ENCODE peak calls at places on chromosomes 2 and 18, in five cellular contexts. N, T, Z, D and Q are unnamed samples.

GRCh38 chr18:323253-323622 is 55.4 kb upstream of the THOC1 start:
- DNase-seq in N (no peak), T (no peak), D (peak), Z (no peak), Q (no peak)

GRCh38 chr2:201918981-201919380 is 112.6 kb downstream of the CDK15 start:
- DNase-seq in D (no peak), T (no peak), N (no peak), Z (no peak), Q (no peak)

GRCh38 chr18:28136071-28136470 is 40.9 kb downstream of the CDH2 start:
- DNase-seq in D (no peak), Z (no peak), N (no peak), T (no peak), Q (no peak)

GRCh38 chr2:72236445-72237067 is 88.9 kb upstream of the CYP26B1 start:
- DNase-seq in T (no peak), Z (no peak), N (peak), D (peak), Q (no peak)

GRCh38 chr2:232342635-232343565 is 35.7 kb upstream of the ALPP start:
- DNase-seq in T (no peak), N (no peak), D (no peak), Z (no peak), Q (no peak)

GRCh38 chr2:226306969-226307368 is 492.7 kb downstream of the IRS1 start:
- DNase-seq in N (no peak), D (no peak), Z (no peak), T (no peak), Q (no peak)

GRCh38 chr2:224145751-224146355 is 106.8 kb upstream of the SERPINE2 start:
- DNase-seq in D (peak), N (peak), T (peak), Z (no peak), Q (no peak)

GRCh38 chr18:58416704-58417683 is 211.9 kb downstream of the ALPK2 start:
- DNase-seq in Z (no peak), N (peak), D (peak), T (no peak), Q (no peak)

GRCh38 chr2:107988108-107988507 is 1.8 kb downstream of the SLC5A7 start:
- DNase-seq in N (no peak), D (no peak), T (no peak), Z (no peak), Q (no peak)

GRCh38 chr2:171999604-172000469 is at the start of gene METAP1D:
- DNase-seq in T (peak), N (peak), Z (peak), D (peak), Q (peak)

GRCh38 chr2:121214296-121214695 is 70.7 kb downstream of the TFCP2L1 start:
- DNase-seq in Z (no peak), T (no peak), N (no peak), D (no peak), Q (no peak)

GRCh38 chr2:199928226-199928625 is 17.1 kb downstream of the C2orf69 start:
- DNase-seq in D (no peak), N (no peak), T (no peak), Z (no peak), Q (no peak)

GRCh38 chr2:55148269-55148668 is 83.8 kb downstream of the CLHC1 start:
- DNase-seq in Z (no peak), T (no peak), D (peak), N (peak), Q (no peak)

GRCh38 chr18:42514522-42514921 is 559.5 kb downstream of the PIK3C3 start:
- DNase-seq in Z (no peak), D (peak), T (no peak), N (no peak), Q (no peak)

GRCh38 chr2:41101281-41101680 is 649.4 kb upstream of the SLC8A1 start:
- DNase-seq in D (no peak), T (no peak), N (no peak), Z (no peak), Q (no peak)

GRCh38 chr2:10951558-10952414 is 40.1 kb downstream of the KCNF1 start:
- DNase-seq in T (no peak), D (no peak), Z (no peak), N (no peak), Q (no peak)

GRCh38 chr2:59462418-59463197 is 1090.8 kb downstream of the BCL11A start:
- DNase-seq in Z (no peak), D (no peak), T (no peak), N (no peak), Q (no peak)

GRCh38 chr2:44688442-44689124 is 252.9 kb upstream of the SIX3 start:
- DNase-seq in T (no peak), Z (no peak), D (no peak), N (no peak), Q (no peak)

GRCh38 chr2:197973772-197974171 is 169.4 kb downstream of the PLCL1 start:
- DNase-seq in T (no peak), D (no peak), N (no peak), Z (no peak), Q (no peak)

GRCh38 chr2:223560704-223561435 is 41.3 kb downstream of the SCG2 start:
- DNase-seq in N (no peak), Z (peak), D (no peak), T (no peak), Q (no peak)

GRCh38 chr2:55961318-55961911 is 37.8 kb upstream of the EFEMP1 start:
- DNase-seq in N (peak), Z (peak), T (no peak), D (peak), Q (no peak)

GRCh38 chr2:99032786-99033185 is 96.8 kb upstream of the CRACDL start:
- DNase-seq in Z (no peak), N (no peak), T (no peak), D (no peak), Q (no peak)

GRCh38 chr2:196176142-196176738 is 4.9 kb upstream of the STK17B start:
- DNase-seq in T (no peak), N (no peak), D (no peak), Z (no peak), Q (no peak)

GRCh38 chr18:74595425-74595824 is 2.2 kb upstream of the ZNF407 start:
- DNase-seq in N (no peak), Z (no peak), D (no peak), T (no peak), Q (no peak)

GRCh38 chr2:116952254-116952653 is 862.2 kb upstream of the DDX18 start:
- DNase-seq in N (no peak), T (no peak), Z (peak), D (no peak), Q (no peak)
- TF ChIP-seq CTCF in N (no peak), T (no peak), Z (peak), D (no peak), Q (peak)

DNA sequence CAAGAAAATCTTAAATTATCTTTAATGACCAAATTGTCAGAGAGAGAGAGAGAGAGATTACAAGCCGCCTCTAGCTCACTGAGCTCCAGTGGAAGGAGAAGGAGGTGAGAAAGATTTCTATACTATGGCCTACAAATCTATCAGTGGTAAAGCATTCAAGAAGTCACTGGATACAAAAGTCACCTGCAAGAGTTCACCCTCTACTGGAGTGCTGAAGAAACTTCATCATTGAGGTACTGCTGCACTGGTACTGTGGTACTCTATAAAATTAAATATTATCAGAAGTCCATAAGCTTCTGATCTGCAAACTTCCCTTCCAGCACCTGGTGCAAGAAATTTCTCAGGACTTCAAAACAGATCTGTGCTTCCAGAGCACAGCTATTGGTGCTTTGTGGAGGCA is 48.3 kb upstream of the AGPS start:
- DNase-seq in N (no peak), T (no peak), Z (no peak), D (no peak), Q (no peak)
- TF ChIP-seq CTCF in N (no peak), T (no peak), Z (no peak), D (no peak), Q (no peak)

GRCh38 chr2:118846667-118847446 is 591 bp downstream of the EN1 start:
- DNase-seq in Z (peak), D (no peak), T (no peak), N (no peak), Q (no peak)

GRCh38 chr2:118845843-118846666 is 1.4 kb downstream of the EN1 start:
- DNase-seq in D (no peak), Z (peak), N (no peak), T (no peak), Q (no peak)

GRCh38 chr2:118844261-118845004 is 3.0 kb downstream of the EN1 start:
- DNase-seq in T (no peak), Z (peak), N (no peak), D (no peak), Q (no peak)

GRCh38 chr2:118843492-118844132 is 3.8 kb downstream of the EN1 start:
- DNase-seq in Z (peak), T (no peak), D (no peak), N (no peak), Q (no peak)

GRCh38 chr2:118845005-118845842 is 2.2 kb downstream of the EN1 start:
- DNase-seq in D (no peak), Z (peak), T (no peak), N (no peak), Q (no peak)
- TF ChIP-seq CTCF in D (no peak), Z (peak), T (no peak), N (no peak), Q (peak)

GRCh38 chr2:8628179-8628869 is 53.5 kb upstream of the ID2 start:
- DNase-seq in T (no peak), D (no peak), Z (no peak), N (no peak), Q (no peak)
- TF ChIP-seq CTCF in T (no peak), D (no peak), Z (no peak), N (no peak), Q (no peak)

GRCh38 chr2:25697559-25698341 is 24.4 kb upstream of the DTNB start:
- DNase-seq in D (peak), N (no peak), T (no peak), Z (peak), Q (no peak)

GRCh38 chr2:25692143-25692542 is 18.8 kb upstream of the DTNB start:
- DNase-seq in N (no peak), Z (no peak), T (no peak), D (peak), Q (no peak)

GRCh38 chr2:25688236-25688635 is 14.9 kb upstream of the DTNB start:
- DNase-seq in Z (no peak), T (no peak), N (no peak), D (no peak), Q (no peak)

GRCh38 chr2:25690058-25690457 is 16.7 kb upstream of the DTNB start:
- DNase-seq in Z (no peak), N (no peak), D (peak), T (no peak), Q (no peak)

GRCh38 chr2:25692737-25693445 is 19.5 kb upstream of the DTNB start:
- DNase-seq in D (no peak), Z (no peak), T (no peak), N (no peak), Q (no peak)
- TF ChIP-seq CTCF in D (no peak), Z (peak), T (no peak), N (no peak), Q (no peak)

GRCh38 chr2:160784034-160784433 is 290.4 kb upstream of the RBMS1 start:
- DNase-seq in T (no peak), D (no peak), N (no peak), Z (no peak), Q (no peak)
- TF ChIP-seq CTCF in T (no peak), D (no peak), N (no peak), Z (no peak), Q (no peak)

DNA sequence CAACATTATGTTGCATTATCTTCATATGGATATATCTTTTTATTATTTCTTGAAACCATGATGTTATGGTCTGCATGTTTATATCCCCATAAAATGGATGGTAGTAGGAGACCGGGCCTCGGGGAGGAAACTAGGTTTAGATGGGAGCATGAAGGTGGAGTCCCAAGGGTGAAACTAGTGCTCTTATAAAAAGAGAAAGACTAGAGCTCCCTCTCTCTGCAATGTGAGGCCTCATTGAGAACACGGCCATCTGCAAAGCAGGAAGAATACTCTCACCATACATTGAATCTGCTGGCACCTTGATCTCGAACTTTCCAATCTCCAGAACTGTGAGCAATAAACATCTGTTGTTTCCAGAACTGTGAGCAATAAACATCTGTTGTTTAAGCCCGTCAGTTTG is 64.0 kb downstream of the NXPH2 start:
- DNase-seq in N (no peak), D (no peak), T (no peak), Z (no peak), Q (no peak)
- TF ChIP-seq CTCF in N (peak), D (no peak), T (no peak), Z (peak), Q (no peak)

DNA sequence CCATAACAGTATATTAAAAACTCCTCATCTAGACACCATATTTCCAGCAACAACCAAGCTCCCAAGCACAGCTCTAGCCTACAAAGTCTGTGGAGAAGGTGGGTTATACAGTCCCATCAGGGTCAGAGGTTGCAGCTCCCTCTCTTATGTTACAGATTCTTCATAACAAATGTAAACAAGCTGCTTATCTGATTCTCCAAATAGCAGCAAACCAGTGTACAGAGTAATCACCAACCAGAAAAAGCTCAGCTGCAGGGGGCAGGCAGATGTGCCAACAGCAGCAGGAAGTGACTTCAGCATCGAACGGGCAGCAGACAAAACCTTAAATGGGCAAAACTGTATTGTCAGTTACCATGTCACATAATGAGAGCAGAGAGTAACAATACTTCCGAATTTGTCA is 52.9 kb upstream of the NABP1 start:
- DNase-seq in Z (no peak), T (no peak), D (peak), N (no peak), Q (no peak)
- TF ChIP-seq CTCF in Z (no peak), T (no peak), D (no peak), N (no peak), Q (no peak)

GRCh38 chr18:62403125-62403524 is 78.0 kb downstream of the TNFRSF11A start:
- DNase-seq in Z (no peak), T (no peak), D (no peak), N (no peak), Q (no peak)

GRCh38 chr18:62399781-62400308 is 74.7 kb downstream of the TNFRSF11A start:
- DNase-seq in Z (peak), D (no peak), T (no peak), N (no peak), Q (no peak)

GRCh38 chr18:62400916-62401315 is 75.8 kb downstream of the TNFRSF11A start:
- DNase-seq in N (no peak), D (no peak), T (no peak), Z (no peak), Q (no peak)

GRCh38 chr18:62404881-62405280 is 79.8 kb downstream of the TNFRSF11A start:
- DNase-seq in N (no peak), D (no peak), T (no peak), Z (no peak), Q (no peak)

GRCh38 chr18:62402342-62402948 is 77.3 kb downstream of the TNFRSF11A start:
- DNase-seq in Z (no peak), D (no peak), N (no peak), T (no peak), Q (no peak)
- TF ChIP-seq CTCF in Z (no peak), D (no peak), N (no peak), T (no peak), Q (no peak)

GRCh38 chr2:190343500-190344274 is at the start of gene INPP1:
- DNase-seq in D (peak), T (peak), N (no peak), Z (peak), Q (peak)

GRCh38 chr2:190342601-190343000 is 788 bp upstream of the INPP1 start:
- DNase-seq in Z (no peak), N (no peak), T (no peak), D (no peak), Q (no peak)

GRCh38 chr2:190340369-190340768 is 3.0 kb upstream of the INPP1 start:
- DNase-seq in N (no peak), D (peak), Z (peak), T (no peak), Q (no peak)

GRCh38 chr2:190343170-190343499 is 254 bp upstream of the INPP1 start:
- DNase-seq in Z (no peak), T (no peak), D (no peak), N (no peak), Q (no peak)

GRCh38 chr2:190344275-190344827 is 962 bp downstream of the INPP1 start:
- DNase-seq in Z (no peak), D (no peak), T (peak), N (no peak), Q (no peak)
- TF ChIP-seq CTCF in Z (peak), D (peak), T (peak), N (peak), Q (peak)